ENCODE peak calls at places on chromosomes 7 and 10, in four cellular contexts. G is suprapubic skin, Z is endothelial cell of umbilical vein, S is HepG2. D is an unnamed sample. For H3K4me1, the result is how much of the 10 kb centered on the place peaks cover.

GRCh38 chr7:81293806-81294205 is 375.0 kb upstream of the SEMA3C start:
- DNase-seq in G (no peak), Z (no peak), S (no peak), D (no peak)

GRCh38 chr10:32149257-32149955 is 93.2 kb upstream of the KIF5B start:
- DNase-seq in G (peak), Z (peak), S (no peak), D (peak)

GRCh38 chr10:133266056-133266795 is 10.4 kb downstream of the ADAM8 start:
- DNase-seq in G (no peak), Z (no peak), S (no peak), D (no peak)

GRCh38 chr10:116001266-116001857 is 271.6 kb downstream of the GFRA1 start:
- DNase-seq in G (no peak), Z (no peak), S (no peak), D (no peak)

GRCh38 chr10:132129431-132129830 is 57.3 kb upstream of the DPYSL4 start:
- DNase-seq in G (no peak), Z (no peak), S (no peak), D (no peak)

GRCh38 chr7:70334295-70334694 is 736.0 kb downstream of the AUTS2 start:
- DNase-seq in G (no peak), Z (no peak), S (no peak), D (no peak)

GRCh38 chr7:140145709-140146108 is 31.1 kb downstream of the KDM7A start:
- DNase-seq in G (no peak), Z (no peak), S (no peak), D (no peak)

GRCh38 chr7:55415173-55415778 is 50.1 kb downstream of the LANCL2 start:
- DNase-seq in G (peak), Z (peak), S (peak), D (peak)

DNA sequence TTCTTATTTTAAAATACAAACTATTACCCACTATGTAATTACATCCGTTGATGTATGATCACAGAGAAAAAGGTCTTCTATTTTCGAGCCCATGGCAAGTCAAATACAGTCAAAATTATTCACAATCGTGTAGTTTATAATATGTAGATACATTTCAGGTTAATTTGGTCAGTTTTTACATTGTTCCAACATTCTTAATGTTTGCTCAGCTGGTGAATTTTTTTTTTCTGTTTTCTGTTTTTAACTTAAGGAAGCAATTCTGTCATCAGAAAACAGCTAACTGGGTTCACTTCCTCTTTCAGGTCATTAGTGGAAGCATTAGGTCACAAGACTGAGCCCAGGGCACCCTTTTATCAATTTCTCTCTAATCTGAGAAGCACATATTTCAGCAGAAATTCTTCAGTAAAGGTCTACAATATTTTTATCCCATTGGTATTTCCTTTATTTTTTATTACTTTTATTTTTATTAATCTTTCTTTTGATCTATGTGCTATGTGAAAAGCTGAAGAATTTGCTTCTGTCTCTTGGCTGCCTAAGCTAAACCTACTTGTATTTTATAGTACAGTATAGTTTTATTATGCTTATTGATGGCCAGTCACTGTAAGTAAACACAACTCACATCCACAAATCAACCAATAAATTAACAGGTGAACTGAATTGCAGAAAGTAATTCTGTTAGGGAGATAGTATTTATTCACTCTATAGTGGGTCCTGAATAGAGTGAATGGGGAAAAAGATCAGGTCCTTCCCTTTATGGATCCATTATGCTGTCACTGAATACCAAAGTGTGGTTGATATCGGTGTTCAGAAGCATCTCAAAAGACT is 84.6 kb downstream of the ICA1 start:
- DNase-seq in G (no peak), Z (peak), S (no peak), D (no peak)
- TF ChIP-seq POLR2AphosphoS5 in G (no peak), Z (no peak), S (no peak), D (no peak)

DNA sequence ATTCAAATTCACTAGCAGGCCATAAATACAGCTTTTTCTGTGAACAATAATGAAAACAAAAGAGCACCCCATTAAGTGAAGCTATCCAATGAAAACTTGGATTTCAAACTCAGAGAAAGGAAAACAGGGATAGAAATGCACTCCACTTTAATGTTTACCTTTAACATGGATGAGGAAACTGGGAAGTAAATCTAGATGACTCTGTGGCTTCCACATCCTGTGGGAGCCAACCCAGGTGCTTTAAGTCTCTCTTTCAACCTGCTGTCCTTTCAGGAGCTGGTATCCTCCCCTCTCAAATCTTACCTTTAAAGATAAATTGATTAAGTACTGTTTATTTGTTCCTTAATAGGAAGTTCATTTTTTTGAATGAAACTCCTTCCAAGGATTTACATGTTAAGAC is 21.5 kb upstream of the SGMS1 start:
- DNase-seq in G (no peak), Z (no peak), S (no peak), D (no peak)
- H3K4me1 ChIP-seq in G (under half), Z (under half), S (under half), D (under half)

DNA sequence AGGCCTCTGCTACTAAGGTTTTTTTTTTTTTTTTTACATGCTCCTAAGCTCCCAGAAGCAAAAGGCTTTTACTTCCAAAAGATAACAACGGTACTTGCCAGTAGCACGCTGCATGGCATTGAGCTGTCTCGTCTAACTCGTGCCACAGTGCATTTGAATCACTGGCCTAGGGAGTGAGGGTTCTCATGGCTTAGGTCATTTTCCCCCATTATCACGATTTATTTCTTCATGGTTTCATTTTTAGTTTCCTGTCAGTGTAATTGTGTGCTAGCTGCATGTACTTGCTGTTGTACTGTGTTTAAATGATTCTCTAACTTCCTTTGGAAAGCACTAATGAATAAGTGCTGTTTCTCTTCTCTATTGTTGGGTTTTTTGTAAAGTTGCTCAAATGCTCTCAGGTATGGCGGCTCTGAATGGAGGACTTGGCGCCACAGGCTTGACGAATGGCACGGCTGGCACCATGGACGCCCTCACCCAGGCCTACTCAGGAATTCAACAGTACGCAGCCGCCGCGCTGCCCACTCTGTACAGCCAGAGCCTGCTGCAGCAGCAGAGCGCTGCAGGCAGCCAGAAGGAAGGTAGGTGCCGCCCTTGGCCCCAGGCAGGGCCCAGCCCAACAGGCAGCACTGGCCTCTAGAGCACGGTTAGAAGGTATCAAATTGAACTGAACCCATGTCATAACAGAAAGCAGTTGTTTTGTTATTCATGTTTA is 290.5 kb downstream of the USP6NL start:
- DNase-seq in G (no peak), Z (no peak), S (no peak), D (no peak)
- TF ChIP-seq POLR2AphosphoS5 in G (no peak), Z (no peak), S (no peak), D (no peak)

GRCh38 chr7:127653396-127653795 is 1.4 kb downstream of the SND1 start:
- DNase-seq in G (no peak), Z (no peak), S (no peak), D (no peak)
- H3K4me1 ChIP-seq in G (under half), Z (under half), S (half or more), D (under half)

GRCh38 chr10:113062977-113063967 is 113.2 kb downstream of the TCF7L2 start:
- DNase-seq in G (no peak), Z (no peak), S (no peak), D (no peak)
- TF ChIP-seq POLR2AphosphoS5 in G (no peak), Z (no peak), S (no peak), D (no peak)

GRCh38 chr10:70513848-70514309 is 35.3 kb downstream of the PALD1 start:
- DNase-seq in G (no peak), Z (no peak), S (no peak), D (no peak)
- H3K4me1 ChIP-seq in G (under half), Z (under half), S (under half), D (under half)

GRCh38 chr7:24959735-24960485 is 20.1 kb downstream of the OSBPL3 start:
- DNase-seq in G (no peak), Z (no peak), S (no peak), D (no peak)
- TF ChIP-seq POLR2AphosphoS5 in G (no peak), Z (no peak), S (no peak), D (no peak)

GRCh38 chr7:106871793-106872571 is 6.9 kb downstream of the PIK3CG start:
- DNase-seq in G (no peak), Z (peak), S (no peak), D (no peak)
- H3K4me1 ChIP-seq in G (under half), Z (under half), S (under half), D (under half)

GRCh38 chr7:159125104-159125943 is 19.3 kb downstream of the VIPR2 start:
- DNase-seq in G (peak), Z (no peak), S (no peak), D (no peak)

GRCh38 chr7:159127691-159128642 is 16.7 kb downstream of the VIPR2 start:
- DNase-seq in G (peak), Z (no peak), S (no peak), D (peak)

GRCh38 chr7:159125944-159126248 is 18.8 kb downstream of the VIPR2 start:
- DNase-seq in G (peak), Z (no peak), S (peak), D (peak)

GRCh38 chr7:159128767-159129166 is 15.9 kb downstream of the VIPR2 start:
- DNase-seq in G (peak), Z (no peak), S (no peak), D (peak)

GRCh38 chr7:159126496-159127345 is 17.9 kb downstream of the VIPR2 start:
- DNase-seq in G (peak), Z (no peak), S (no peak), D (peak)
- TF ChIP-seq POLR2AphosphoS5 in G (no peak), Z (no peak), S (no peak), D (no peak)